ENCODE peak calls at places on chromosomes 13 and 19, in eight cellular contexts. D, Y, M, R, A, F, V and H are unnamed samples.

GRCh38 chr19:11611730-11612129 is 14.4 kb downstream of the ZNF627 start:
- DNase-seq in V (no peak), F (no peak), A (no peak), D (no peak), Y (no peak), R (no peak), M (no peak), H (no peak)

GRCh38 chr13:74056829-74057564 is 77.2 kb downstream of the KLF12 start:
- DNase-seq in Y (no peak), M (peak; percentile 49), A (no peak), D (no peak), F (no peak), R (no peak), V (no peak), H (no peak)

GRCh38 chr13:24713022-24713421 is 32.8 kb downstream of the ATP12A start:
- DNase-seq in D (no peak), V (no peak), F (no peak), Y (no peak), A (no peak), M (no peak), R (no peak), H (no peak)

GRCh38 chr19:30690935-30691505 is 318.8 kb downstream of the ZNF536 start:
- DNase-seq in A (no peak), M (no peak), Y (no peak), V (no peak), D (peak; percentile 57), F (no peak), R (peak; percentile 62), H (no peak)

GRCh38 chr13:30718661-30719520 is 16.5 kb upstream of the ALOX5AP start:
- DNase-seq in F (peak; percentile 24), V (no peak), M (no peak), Y (no peak), R (no peak), D (no peak), A (no peak), H (no peak)

GRCh38 chr19:38162094-38162493 is 61.9 kb downstream of the DPF1 start:
- DNase-seq in V (no peak), M (no peak), D (no peak), F (no peak), R (no peak), A (no peak), Y (no peak), H (no peak)

GRCh38 chr19:44718441-44719261 is 19.7 kb downstream of the CEACAM16 start:
- DNase-seq in F (peak; percentile 98), V (peak; percentile 93), M (no peak), R (no peak), A (no peak), Y (peak; percentile 81), D (peak; percentile 83), H (peak; percentile 57)

GRCh38 chr13:27592865-27593264 is 27.5 kb downstream of the LNX2 start:
- DNase-seq in R (no peak), Y (no peak), D (no peak), F (no peak), M (no peak), A (no peak), V (no peak), H (no peak)

GRCh38 chr19:42601811-42602443 is 7.2 kb upstream of the CEACAM8 start:
- DNase-seq in F (peak; percentile 9), R (no peak), M (no peak), D (no peak), V (no peak), A (peak; percentile 27), Y (no peak), H (no peak)

GRCh38 chr13:50701469-50701868 is 142.0 kb downstream of the DLEU7 start:
- DNase-seq in F (no peak), V (no peak), Y (no peak), M (no peak), R (no peak), A (no peak), D (no peak), H (no peak)

GRCh38 chr13:24279267-24279666 is 30.1 kb upstream of the C1QTNF9 start:
- DNase-seq in A (no peak), R (no peak), V (no peak), D (no peak), M (no peak), Y (no peak), F (no peak), H (peak; percentile 37)

GRCh38 chr19:16061943-16062342 is 14.4 kb upstream of the TPM4 start:
- DNase-seq in M (no peak), D (no peak), V (no peak), Y (no peak), R (no peak), A (no peak), F (no peak), H (no peak)

GRCh38 chr13:24087611-24088235 is 72.8 kb upstream of the SPATA13 start:
- DNase-seq in D (no peak), Y (peak; percentile 68), M (no peak), F (peak; percentile 43), A (no peak), R (no peak), V (peak; percentile 47), H (peak; percentile 38)

GRCh38 chr19:8635422-8635821 is 5.0 kb downstream of the NFILZ start:
- DNase-seq in M (no peak), V (no peak), Y (no peak), D (no peak), A (peak; percentile 3), F (no peak), R (no peak), H (no peak)

GRCh38 chr13:30932481-30933333 is at the start of gene TEX26:
- DNase-seq in F (no peak), Y (no peak), V (no peak), M (no peak), R (no peak), A (no peak), D (no peak), H (peak; percentile 76)

GRCh38 chr19:4278926-4279529 is at the start of gene SHD:
- DNase-seq in F (no peak), M (no peak), Y (no peak), A (peak; percentile 65), R (no peak), D (no peak), V (no peak), H (peak; percentile 81)

GRCh38 chr19:33390120-33390907 is 16.8 kb downstream of the CEBPG start:
- DNase-seq in F (no peak), V (peak; percentile 74), M (peak; percentile 51), R (no peak), Y (peak; percentile 45), A (no peak), D (peak; percentile 91), H (peak; percentile 88)

GRCh38 chr19:30719991-30720329 is 347.8 kb downstream of the ZNF536 start:
- DNase-seq in Y (no peak), R (peak; percentile 70), V (peak; percentile 32), M (no peak), F (no peak), D (no peak), A (no peak), H (no peak)

GRCh38 chr13:28499579-28499978 is 4.7 kb upstream of the FLT1 start:
- DNase-seq in Y (no peak), R (no peak), F (no peak), A (no peak), D (no peak), M (no peak), V (no peak), H (no peak)

GRCh38 chr13:88103824-88104223 is 432.7 kb downstream of the SLITRK5 start:
- DNase-seq in R (no peak), F (no peak), A (no peak), Y (no peak), M (no peak), V (no peak), D (no peak), H (no peak)

GRCh38 chr19:6238256-6238642 is 41.5 kb downstream of the MLLT1 start:
- DNase-seq in A (peak; percentile 68), V (no peak), D (no peak), Y (no peak), F (no peak), R (no peak), M (no peak), H (no peak)

GRCh38 chr13:99481357-99481756 is 19.9 kb upstream of the TM9SF2 start:
- DNase-seq in R (no peak), Y (no peak), A (no peak), V (no peak), M (no peak), F (no peak), D (no peak), H (no peak)
- TF ChIP-seq EP300 in R (no peak), Y (no peak), A (no peak), V (no peak), M (no peak), F (no peak), D (no peak), H (no peak)

GRCh38 chr19:18846862-18847515 is 15.2 kb downstream of the UPF1 start:
- DNase-seq in M (peak; percentile 66), V (peak; percentile 86), R (peak; percentile 90), F (peak; percentile 54), Y (peak; percentile 80), A (no peak), D (peak; percentile 91), H (peak; percentile 86)
- TF ChIP-seq EP300 in M (no peak), V (no peak), R (no peak), F (no peak), Y (no peak), A (no peak), D (no peak), H (no peak)

DNA sequence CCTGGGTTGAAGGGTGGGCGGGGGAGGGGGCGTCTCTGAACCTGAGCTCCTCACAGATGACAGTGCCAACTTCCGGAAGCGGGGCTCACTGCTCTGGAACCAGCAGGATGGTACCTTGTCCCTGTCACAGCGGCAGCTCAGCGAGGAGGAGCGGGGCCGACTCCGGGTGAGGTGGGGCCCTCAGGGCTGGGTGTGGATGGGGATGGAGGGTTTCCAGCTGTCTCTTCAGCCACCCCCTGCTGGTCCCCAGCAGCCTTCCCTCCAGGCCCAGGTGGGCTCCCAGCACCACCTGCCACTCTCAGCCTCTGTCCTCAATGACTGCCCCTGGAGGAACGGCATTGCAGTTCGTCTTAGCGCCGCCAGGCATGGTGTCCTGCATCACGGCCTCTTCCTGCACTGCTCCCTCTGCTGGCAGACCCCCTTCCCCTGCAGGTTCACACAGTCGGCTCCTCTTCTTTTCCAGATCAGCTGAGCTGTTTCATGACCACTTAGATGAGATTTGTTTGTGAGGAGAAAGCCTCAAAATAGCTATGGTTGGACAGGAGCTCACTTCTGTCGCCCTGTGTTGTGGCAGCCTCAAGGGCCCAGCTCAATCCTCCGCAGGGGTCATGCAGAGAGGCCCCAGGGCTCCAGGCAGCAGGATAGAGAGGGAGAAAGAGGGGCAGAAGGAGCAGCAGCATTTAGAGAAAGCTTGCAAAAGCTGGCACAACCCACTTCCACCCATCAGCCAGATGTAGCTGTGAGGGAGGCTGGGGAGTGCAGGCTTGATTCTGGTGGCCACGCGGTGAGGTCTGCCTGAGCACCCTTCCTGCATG is 2.5 kb upstream of the GARIN5A start:
- DNase-seq in Y (no peak), F (peak; percentile 81), D (no peak), A (peak; percentile 76), V (no peak), R (no peak), M (no peak), H (no peak)
- TF ChIP-seq EP300 in Y (no peak), F (no peak), D (no peak), A (no peak), V (no peak), R (no peak), M (no peak), H (no peak)

DNA sequence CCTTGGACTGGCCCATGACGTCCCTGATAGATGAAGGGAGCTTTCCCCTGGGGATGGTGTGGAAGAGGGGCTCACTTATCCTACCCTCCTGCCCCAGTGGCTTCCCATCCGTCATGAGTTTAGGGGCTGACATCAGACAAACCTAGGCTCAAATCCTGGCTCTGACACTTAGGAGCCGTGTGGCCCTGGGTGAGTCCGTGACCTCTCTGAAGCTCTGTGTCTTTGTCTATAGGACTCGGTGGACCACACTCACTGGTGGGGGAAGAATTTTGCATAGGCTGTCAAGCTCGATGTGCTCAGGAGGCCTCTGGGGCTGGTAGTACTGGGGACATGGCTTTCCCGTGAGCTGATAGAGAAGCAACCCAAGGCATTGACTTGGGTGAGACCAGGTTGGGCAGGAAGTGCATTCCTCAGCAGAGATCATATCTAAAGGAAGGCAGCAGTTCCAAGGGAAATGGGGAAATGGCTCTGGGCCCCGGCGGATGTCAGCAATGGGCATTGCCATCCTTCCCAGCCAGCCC is 17.4 kb upstream of the AP1M2 start:
- DNase-seq in R (no peak), V (no peak), Y (peak; percentile 15), M (no peak), F (no peak), D (no peak), A (no peak), H (no peak)
- TF ChIP-seq EP300 in R (no peak), V (no peak), Y (no peak), M (no peak), F (no peak), D (no peak), A (no peak), H (no peak)